ENCODE peak calls at places on chromosomes 6 and 20, in five cellular contexts. X is psoas muscle, N is activated B cell treated with CpG ODN at 0.5 μM for 24 hours, J is GM12865, B is astrocyte. E is an unnamed sample.

GRCh38 chr20:23434521-23435313 is 4.8 kb upstream of the CSTL1 start:
- DNase-seq in B (no peak), J (no peak), X (no peak), N (no peak), E (no peak)

GRCh38 chr6:81985191-81985590 is 232.7 kb upstream of the TENT5A start:
- DNase-seq in B (no peak), J (no peak), X (no peak), N (no peak), E (no peak)

GRCh38 chr6:80541186-80541585 is 434.7 kb downstream of the BCKDHB start:
- DNase-seq in X (no peak), B (peak), N (no peak), J (no peak), E (no peak)

GRCh38 chr6:97053643-97054411 is 129.3 kb downstream of the KLHL32 start:
- DNase-seq in N (no peak), X (no peak), J (no peak), B (peak), E (no peak)

GRCh38 chr6:82622461-82622860 is 258.8 kb downstream of the TPBG start:
- DNase-seq in J (no peak), X (no peak), B (no peak), N (no peak), E (no peak)

GRCh38 chr6:93746892-93747291 is 327.5 kb upstream of the EPHA7 start:
- DNase-seq in N (no peak), J (no peak), B (no peak), X (no peak), E (no peak)

GRCh38 chr6:127566671-127567070 is 10.3 kb upstream of the C6orf58 start:
- DNase-seq in J (no peak), B (peak), X (no peak), N (no peak), E (no peak)

GRCh38 chr20:5729348-5729747 is 20.9 kb upstream of the SHLD1 start:
- DNase-seq in N (no peak), B (no peak), X (no peak), J (no peak), E (no peak)

GRCh38 chr6:169575365-169575764 is 126.5 kb downstream of the WDR27 start:
- DNase-seq in B (no peak), J (no peak), N (no peak), X (no peak), E (no peak)

GRCh38 chr6:129889580-129889979 is 28.5 kb upstream of the TMEM244 start:
- DNase-seq in B (peak), X (no peak), N (no peak), J (no peak), E (no peak)
- TF ChIP-seq CTCF in B (no peak), X (no peak), N (no peak), J (no peak), E (no peak)

DNA sequence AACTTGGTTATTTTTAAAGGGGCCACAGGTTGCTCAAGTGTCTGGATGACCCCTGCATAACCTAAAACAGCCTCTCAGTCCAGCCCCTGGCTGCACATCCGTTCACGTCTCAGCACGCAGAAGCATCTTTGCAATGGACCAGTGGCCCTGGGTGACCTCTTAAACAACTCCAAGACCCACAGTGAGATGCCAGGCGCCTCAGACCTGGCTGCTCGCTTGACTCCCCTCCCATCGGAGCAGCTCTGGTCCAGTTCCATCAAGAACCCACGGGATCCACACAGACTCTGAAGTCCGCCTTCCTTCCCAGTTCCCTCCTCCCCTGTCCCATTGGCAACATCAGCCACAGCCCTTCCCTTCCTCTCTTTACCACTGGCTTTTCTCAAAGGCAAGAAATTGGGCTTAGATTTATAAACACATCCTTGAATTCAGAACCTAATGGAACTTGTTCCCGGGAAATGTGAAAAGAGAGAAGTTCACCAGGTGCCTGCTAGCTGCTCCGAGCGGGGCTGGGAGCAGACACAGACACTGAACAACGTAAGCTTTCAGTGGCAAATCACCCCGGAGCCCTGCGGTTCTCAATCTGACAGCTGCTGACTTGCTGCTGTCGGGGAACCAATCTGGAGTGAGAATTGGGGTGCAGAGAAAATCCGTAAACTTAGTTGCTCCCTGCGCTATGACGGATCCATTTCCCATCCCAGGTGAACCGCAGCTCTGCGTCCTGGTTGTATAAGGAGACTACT is 39.6 kb upstream of the MPC1 start:
- DNase-seq in X (no peak), J (no peak), B (no peak), N (no peak), E (no peak)
- TF ChIP-seq CTCF in X (no peak), J (no peak), B (no peak), N (no peak), E (no peak)

GRCh38 chr6:157669747-157670216 is 153.3 kb upstream of the SNX9 start:
- DNase-seq in N (no peak), B (peak), X (peak), J (no peak), E (no peak)
- TF ChIP-seq CTCF in N (no peak), B (no peak), X (peak), J (no peak), E (no peak)

DNA sequence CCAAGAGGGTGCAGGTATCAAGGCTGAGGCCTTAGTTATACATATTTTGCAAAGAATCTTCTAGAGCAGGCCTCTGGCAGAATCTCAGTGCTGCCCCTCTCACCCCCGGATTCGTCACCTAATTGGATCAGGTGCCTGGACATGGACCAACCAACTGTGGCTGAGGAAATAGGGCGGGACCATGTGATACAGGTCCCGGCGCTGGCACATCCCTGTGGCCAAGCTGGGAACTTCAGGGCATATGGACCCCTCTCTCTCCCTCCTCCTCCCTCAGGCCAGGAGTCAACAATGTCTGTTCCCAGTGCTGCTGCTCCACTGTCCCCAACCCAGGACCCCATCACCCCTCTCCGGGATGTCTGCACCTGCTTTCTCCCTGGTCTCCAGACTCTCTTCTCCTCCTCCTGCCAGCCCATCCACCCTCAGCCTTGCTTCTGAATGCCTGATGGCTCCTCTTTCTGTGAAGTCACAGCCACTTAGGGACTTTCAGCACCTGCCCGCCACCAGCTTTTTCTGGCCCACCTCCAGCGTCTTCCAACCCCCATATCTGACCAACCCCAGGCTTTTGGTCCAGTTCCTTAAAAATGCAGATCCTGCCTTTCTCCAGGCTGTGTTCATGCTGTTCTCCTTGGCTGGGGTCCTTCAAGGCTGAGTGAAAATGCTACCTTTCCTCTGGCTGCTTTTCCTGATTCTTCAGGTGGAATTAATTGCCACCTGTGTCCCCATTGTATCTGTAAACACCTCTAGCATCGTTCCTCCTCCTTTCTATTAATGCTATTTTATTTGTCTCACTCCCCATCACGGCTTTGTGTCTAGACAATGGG is 19.0 kb upstream of the MLN start:
- DNase-seq in N (no peak), B (no peak), J (peak), X (no peak), E (no peak)
- TF ChIP-seq CTCF in N (no peak), B (peak), J (no peak), X (no peak), E (no peak)

DNA sequence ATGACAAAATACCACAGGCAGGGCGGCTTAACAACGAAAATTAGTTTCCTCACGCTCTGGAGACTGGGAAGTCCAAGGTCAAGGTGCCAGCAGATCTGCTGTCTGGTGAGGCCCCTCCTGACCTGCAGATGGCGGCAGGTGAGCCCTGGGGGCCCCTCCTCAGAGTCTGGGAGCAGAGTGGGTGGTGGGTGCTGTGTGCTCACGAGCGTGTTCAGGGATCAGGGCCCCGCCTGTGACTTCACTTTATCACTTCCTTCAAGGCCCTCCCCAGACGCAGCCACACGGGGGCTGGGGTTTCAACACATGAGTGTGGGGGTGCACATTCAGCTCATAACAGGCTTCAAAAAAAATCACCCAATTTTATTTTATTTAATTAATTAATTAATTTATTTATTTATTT is 39.3 kb downstream of the SLC2A4RG start:
- DNase-seq in X (no peak), J (no peak), N (no peak), B (no peak), E (no peak)
- TF ChIP-seq CTCF in X (no peak), J (no peak), N (no peak), B (no peak), E (no peak)

GRCh38 chr6:130760006-130760405 is 67.2 kb upstream of the SMLR1 start:
- DNase-seq in N (no peak), X (no peak), J (peak), B (peak), E (no peak)
- TF ChIP-seq CTCF in N (no peak), X (no peak), J (peak), B (peak), E (peak)

GRCh38 chr6:40471243-40471642 is 115.9 kb downstream of the LRFN2 start:
- DNase-seq in X (no peak), J (no peak), B (no peak), N (no peak), E (no peak)

GRCh38 chr6:40476673-40477072 is 110.5 kb downstream of the LRFN2 start:
- DNase-seq in X (no peak), B (no peak), J (no peak), N (no peak), E (no peak)

GRCh38 chr6:40472354-40472753 is 114.8 kb downstream of the LRFN2 start:
- DNase-seq in X (no peak), B (no peak), N (no peak), J (no peak), E (no peak)

GRCh38 chr6:40474937-40475336 is 112.2 kb downstream of the LRFN2 start:
- DNase-seq in N (no peak), X (no peak), J (no peak), B (no peak), E (no peak)

GRCh38 chr6:40473026-40473425 is 114.1 kb downstream of the LRFN2 start:
- DNase-seq in X (no peak), B (no peak), J (no peak), N (no peak), E (no peak)
- TF ChIP-seq CTCF in X (no peak), B (no peak), J (no peak), N (no peak), E (no peak)

DNA sequence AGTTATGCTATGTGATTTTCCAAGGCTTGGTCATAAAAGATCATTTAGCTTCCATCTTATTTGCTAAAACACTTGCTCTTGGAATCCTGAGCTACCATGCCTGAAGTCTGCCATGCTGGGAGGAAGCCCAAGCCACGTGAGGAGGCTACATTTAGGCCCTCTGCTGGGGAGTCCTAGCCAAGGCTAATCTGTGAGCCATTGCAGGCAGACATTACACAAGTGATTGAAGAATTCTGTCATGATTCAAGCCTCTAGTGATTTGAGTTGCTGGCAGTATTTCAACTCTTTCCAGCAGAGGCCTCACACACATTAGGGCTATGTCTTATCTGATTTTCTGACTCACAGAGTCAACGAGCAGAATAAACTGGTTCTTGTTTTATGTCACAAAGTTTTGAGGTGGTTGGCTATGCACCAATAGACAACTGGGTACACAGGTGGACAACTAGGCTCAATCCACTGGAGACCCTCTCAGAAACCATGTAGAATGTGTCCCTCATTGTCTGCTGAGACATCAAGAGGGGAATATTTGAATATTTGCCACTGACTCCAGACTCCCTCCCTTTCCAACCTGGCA is 227.2 kb upstream of the SULF2 start:
- DNase-seq in N (no peak), B (peak), J (no peak), X (no peak), E (no peak)
- TF ChIP-seq CTCF in N (no peak), B (peak), J (no peak), X (no peak), E (no peak)

DNA sequence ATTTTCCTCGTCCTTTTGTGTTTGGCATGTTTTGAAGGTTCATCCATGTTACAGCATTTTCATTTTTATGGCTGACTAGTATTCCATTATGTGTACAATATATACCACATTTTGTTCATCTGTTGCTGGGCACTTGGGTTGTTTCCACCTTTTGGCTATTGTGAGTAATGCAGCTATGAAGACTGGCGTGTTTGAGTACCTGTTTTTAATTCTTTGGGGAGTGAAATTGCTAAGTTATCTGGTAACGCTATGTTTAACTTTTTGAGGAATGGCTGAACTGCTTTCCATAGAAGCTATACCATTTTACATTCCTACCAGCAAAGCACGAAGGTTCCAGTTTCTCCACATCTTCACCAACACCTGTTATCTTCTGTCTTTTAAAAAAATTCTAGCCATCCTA is 37.0 kb upstream of the MYL9 start:
- DNase-seq in B (no peak), N (no peak), X (no peak), J (no peak), E (no peak)
- TF ChIP-seq CTCF in B (no peak), N (no peak), X (no peak), J (no peak), E (no peak)

GRCh38 chr6:60754879-60755278 is 1531.1 kb downstream of the KHDRBS2 start:
- DNase-seq in N (no peak), X (no peak), B (no peak), J (no peak), E (no peak)
- TF ChIP-seq CTCF in N (no peak), X (no peak), B (no peak), J (no peak), E (no peak)

E was measured in GM20000.